ENCODE peak calls at places on chromosomes 16 and 17, in nine cellular contexts. T is cardiac muscle cell, A is psoas muscle, J is heart right ventricle, B is tibial nerve, G is SK-N-SH, I is heart left ventricle, Q is Peyer's patch, F is tibial artery. Z is an unnamed sample.

GRCh38 chr17:30279156-30279555 is 12.6 kb downstream of the BLMH start:
- DNase-seq in T (no peak), A (no peak), J (no peak), B (no peak), G (peak; percentile 19), I (no peak), Q (no peak), F (no peak), Z (no peak)

GRCh38 chr16:71555230-71555891 is 21.5 kb downstream of the TAT start:
- DNase-seq in T (peak; percentile 72), A (no peak), J (no peak), B (no peak), G (no peak), I (no peak), Q (no peak), F (no peak), Z (no peak)

GRCh38 chr17:81052199-81052997 is 17.4 kb downstream of the BAIAP2 start:
- DNase-seq in T (no peak), A (no peak), J (no peak), B (no peak), G (peak; percentile 91), I (no peak), Q (no peak), F (no peak), Z (no peak)

GRCh38 chr17:2421315-2422147 is 20.7 kb upstream of the MNT start:
- DNase-seq in T (no peak), A (no peak), J (no peak), B (no peak), G (no peak), I (no peak), Q (no peak), F (no peak), Z (peak; percentile 35)

GRCh38 chr17:76631821-76632565 is 11.6 kb downstream of the ST6GALNAC1 start:
- DNase-seq in T (no peak), A (no peak), J (no peak), B (no peak), G (no peak), I (no peak), Q (no peak), F (no peak), Z (no peak)

GRCh38 chr16:73813523-73813922 is 483.1 kb upstream of the PSMD7 start:
- DNase-seq in T (no peak), A (no peak), J (no peak), B (no peak), G (peak; percentile 38), I (no peak), Q (no peak), F (no peak), Z (no peak)

GRCh38 chr17:65102788-65103187 is 34.4 kb upstream of the RGS9 start:
- DNase-seq in T (peak; percentile 37), A (no peak), J (no peak), B (no peak), G (no peak), I (no peak), Q (no peak), F (no peak), Z (no peak)

GRCh38 chr16:59412275-59412841 is 678.2 kb upstream of the GOT2 start:
- DNase-seq in T (no peak), A (no peak), J (no peak), B (no peak), G (no peak), I (no peak), Q (no peak), F (no peak), Z (peak; percentile 41)

GRCh38 chr16:69276143-69277115 is 34.7 kb upstream of the VPS4A start:
- DNase-seq in T (peak; percentile 98), A (peak; percentile 61), J (peak; percentile 19), B (peak; percentile 66), G (peak; percentile 83), I (no peak), Q (no peak), F (peak; percentile 85), Z (no peak)

GRCh38 chr16:50067290-50067853 is 1.6 kb downstream of the HEATR3 start:
- DNase-seq in T (peak; percentile 66), A (no peak), J (no peak), B (peak; percentile 18), G (peak; percentile 53), I (no peak), Q (no peak), F (no peak), Z (peak; percentile 53)

GRCh38 chr16:26263406-26263805 is 571.6 kb downstream of the HS3ST4 start:
- DNase-seq in T (no peak), A (no peak), J (no peak), B (no peak), G (no peak), I (no peak), Q (no peak), F (no peak), Z (no peak)

GRCh38 chr16:2985893-2986355 is 5.7 kb upstream of the PKMYT1 start:
- DNase-seq in T (no peak), A (no peak), J (peak; percentile 64), B (no peak), G (no peak), I (no peak), Q (no peak), F (peak; percentile 80), Z (no peak)

GRCh38 chr16:81608515-81609209 is 164.1 kb downstream of the CMIP start:
- DNase-seq in T (peak; percentile 78), A (peak; percentile 44), J (no peak), B (peak; percentile 44), G (no peak), I (peak; percentile 39), Q (no peak), F (no peak), Z (peak; percentile 32)

GRCh38 chr17:47276868-47277267 is 23.2 kb downstream of the ITGB3 start:
- DNase-seq in T (peak; percentile 84), A (peak; percentile 63), J (peak; percentile 68), B (peak; percentile 69), G (no peak), I (peak; percentile 75), Q (no peak), F (peak; percentile 94), Z (peak; percentile 70)

GRCh38 chr17:81599719-81600486 is 37.0 kb downstream of the NPLOC4 start:
- DNase-seq in T (no peak), A (no peak), J (peak; percentile 63), B (no peak), G (no peak), I (peak; percentile 77), Q (no peak), F (no peak), Z (no peak)

GRCh38 chr17:55433629-55434422 is 12.2 kb upstream of the MMD start:
- DNase-seq in T (peak; percentile 98), A (no peak), J (no peak), B (no peak), G (no peak), I (no peak), Q (no peak), F (no peak), Z (no peak)

GRCh38 chr16:22198547-22199293 is 7.4 kb upstream of the EEF2K start:
- DNase-seq in T (no peak), A (no peak), J (no peak), B (no peak), G (no peak), I (peak; percentile 3), Q (no peak), F (no peak), Z (no peak)

GRCh38 chr17:39527220-39527813 is 66.0 kb downstream of the CDK12 start:
- DNase-seq in T (peak; percentile 49), A (no peak), J (no peak), B (peak; percentile 17), G (no peak), I (no peak), Q (no peak), F (no peak), Z (peak; percentile 39)

GRCh38 chr17:6497496-6498221 is 53.4 kb downstream of the PIMREG start:
- DNase-seq in T (no peak), A (no peak), J (no peak), B (no peak), G (no peak), I (no peak), Q (no peak), F (peak; percentile 61), Z (no peak)
- TF ChIP-seq CTCF in T (no peak), A (no peak), J (no peak), B (no peak), G (no peak), I (no peak), Q (no peak), F (no peak), Z (no peak)

DNA sequence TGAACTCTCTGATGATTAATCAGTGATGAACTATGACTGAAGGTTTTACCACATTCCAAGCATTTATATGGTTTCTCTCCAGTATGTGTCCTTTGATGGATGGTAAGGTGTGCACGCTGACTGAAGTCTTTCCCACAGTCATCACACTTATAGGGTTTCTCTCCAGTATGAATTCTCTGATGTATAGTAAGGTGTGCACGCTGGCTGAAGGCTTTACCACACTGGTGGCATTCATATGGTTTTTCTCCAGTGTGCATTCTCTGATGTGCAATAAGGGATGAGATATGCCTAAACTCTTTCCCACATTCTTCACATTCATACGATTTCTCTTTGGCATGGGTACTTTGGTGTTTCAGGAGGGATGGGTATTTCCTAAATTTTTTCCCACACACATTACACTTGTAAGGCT is 16.4 kb downstream of the ZNF287 start:
- DNase-seq in T (no peak), A (no peak), J (no peak), B (no peak), G (no peak), I (no peak), Q (no peak), F (no peak), Z (no peak)
- H3K4me3 ChIP-seq in T (no peak overlapping the region), A (no peak overlapping the region), J (no peak overlapping the region), B (no peak overlapping the region), G (no peak overlapping the region), I (no peak overlapping the region), Q (no peak overlapping the region), F (no peak overlapping the region), Z (no peak overlapping the region)

DNA sequence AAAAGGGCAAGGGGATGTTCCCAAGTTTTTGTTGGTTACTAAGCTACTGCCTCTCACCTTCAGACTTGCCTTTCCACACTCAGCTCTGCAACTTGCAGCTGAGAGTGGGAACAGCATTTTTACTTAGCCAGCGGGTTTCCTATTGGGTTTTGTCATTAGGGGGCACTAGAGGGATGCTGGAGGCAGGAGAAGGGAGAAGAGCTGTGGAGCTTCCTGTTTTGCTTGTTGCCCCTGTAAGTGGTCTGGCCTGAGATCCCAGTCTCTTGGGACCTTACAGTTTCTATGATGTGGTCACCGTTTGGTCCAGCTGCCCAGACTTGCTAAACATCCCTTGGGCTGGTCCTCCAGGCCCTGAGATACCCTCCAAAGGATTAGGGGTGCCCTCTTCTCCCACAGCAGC is 209.6 kb upstream of the NLRP1 start:
- DNase-seq in T (no peak), A (no peak), J (no peak), B (no peak), G (no peak), I (no peak), Q (no peak), F (no peak), Z (peak; percentile 53)
- TF ChIP-seq CTCF in T (no peak), A (peak; percentile 47), J (peak; percentile 4), B (no peak), G (no peak), I (peak; percentile 12), Q (no peak), F (peak; percentile 19), Z (peak; percentile 56)

DNA sequence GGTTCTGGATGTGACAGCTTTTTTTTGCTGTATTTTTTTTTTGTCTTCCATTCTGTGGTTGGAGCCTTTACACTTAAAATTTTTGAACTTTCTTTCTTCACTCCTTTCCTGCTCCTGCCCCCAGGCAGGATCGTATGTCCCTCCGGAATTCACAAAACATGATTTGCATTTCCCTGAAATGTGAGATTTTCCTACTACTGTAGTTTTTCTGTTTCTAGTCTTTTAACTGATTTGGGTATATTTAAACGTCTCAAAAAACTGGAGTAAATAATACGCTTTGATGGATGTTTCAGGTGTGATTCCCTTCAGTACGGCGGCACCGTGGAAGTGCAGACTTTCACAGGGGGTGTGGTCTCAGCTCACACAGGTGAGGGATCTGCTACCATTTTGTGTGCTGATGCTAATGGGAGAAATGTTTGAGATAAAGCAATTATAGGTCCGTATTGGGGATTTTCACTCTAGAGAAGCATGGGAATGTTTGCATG is 686 bp downstream of the SRCAP start:
- DNase-seq in T (no peak), A (no peak), J (no peak), B (no peak), G (no peak), I (no peak), Q (no peak), F (no peak), Z (no peak)
- H3K4me3 ChIP-seq in T (peak overlapping the region; percentile 70), A (peak overlapping the region; percentile 98), J (peak overlapping the region; percentile 100), B (peak overlapping the region; percentile 86), G (peak overlapping the region; percentile 78), I (peak overlapping the region; percentile 83), Q (peak overlapping the region; percentile 87), F (peak overlapping the region; percentile 97), Z (peak overlapping the region; percentile 89)

Z was measured in neural progenitor cell.